ENCODE peak calls at places on chromosomes 6 and 20, in nine cellular contexts. One of them, this sample, is unnamed.

GRCh38 chr20:46348972-46349741 is 40.9 kb upstream of the CDH22 start:
- DNase-seq in ascending aorta: peak; percentile 72
- DNase-seq in AG04449: no peak
- DNase-seq in activated naive CD8-positive, alpha-beta T cell treated with anti-CD3 and anti-CD28 coated beads, Interleukin-2, amount 50 U/mL, for 16 hours: no peak
- DNase-seq in activated naive CD4-positive, alpha-beta T cell: peak; percentile 28
- DNase-seq in stimulated activated CD8-positive, alpha-beta memory T cell treated with anti-CD3 and anti-CD28 coated beads, Interleukin-7, amount 100 ng/mL, for 48 hours: no peak
- DNase-seq in ELF-1: peak; percentile 83
- DNase-seq in non-pigmented ciliary epithelial cell: no peak
- DNase-seq in neural progenitor cell: peak; percentile 90
- DNase-seq in this sample: peak; percentile 80

GRCh38 chr6:53717571-53717970 is 52.0 kb upstream of the KLHL31 start:
- DNase-seq in ascending aorta: no peak
- DNase-seq in AG04449: no peak
- DNase-seq in activated naive CD8-positive, alpha-beta T cell treated with anti-CD3 and anti-CD28 coated beads, Interleukin-2, amount 50 U/mL, for 16 hours: no peak
- DNase-seq in activated naive CD4-positive, alpha-beta T cell: no peak
- DNase-seq in stimulated activated CD8-positive, alpha-beta memory T cell treated with anti-CD3 and anti-CD28 coated beads, Interleukin-7, amount 100 ng/mL, for 48 hours: no peak
- DNase-seq in ELF-1: no peak
- DNase-seq in non-pigmented ciliary epithelial cell: no peak
- DNase-seq in neural progenitor cell: no peak
- DNase-seq in this sample: no peak

GRCh38 chr6:156437084-156437879 is 339.9 kb upstream of the ARID1B start:
- DNase-seq in ascending aorta: no peak
- DNase-seq in AG04449: no peak
- DNase-seq in activated naive CD8-positive, alpha-beta T cell treated with anti-CD3 and anti-CD28 coated beads, Interleukin-2, amount 50 U/mL, for 16 hours: no peak
- DNase-seq in activated naive CD4-positive, alpha-beta T cell: no peak
- DNase-seq in stimulated activated CD8-positive, alpha-beta memory T cell treated with anti-CD3 and anti-CD28 coated beads, Interleukin-7, amount 100 ng/mL, for 48 hours: no peak
- DNase-seq in ELF-1: no peak
- DNase-seq in non-pigmented ciliary epithelial cell: no peak
- DNase-seq in neural progenitor cell: no peak
- DNase-seq in this sample: no peak

GRCh38 chr6:118768904-118769325 is 117.5 kb upstream of the CEP85L start:
- DNase-seq in ascending aorta: no peak
- DNase-seq in AG04449: no peak
- DNase-seq in activated naive CD8-positive, alpha-beta T cell treated with anti-CD3 and anti-CD28 coated beads, Interleukin-2, amount 50 U/mL, for 16 hours: no peak
- DNase-seq in activated naive CD4-positive, alpha-beta T cell: no peak
- DNase-seq in stimulated activated CD8-positive, alpha-beta memory T cell treated with anti-CD3 and anti-CD28 coated beads, Interleukin-7, amount 100 ng/mL, for 48 hours: no peak
- DNase-seq in ELF-1: peak; percentile 61
- DNase-seq in non-pigmented ciliary epithelial cell: no peak
- DNase-seq in neural progenitor cell: peak; percentile 7
- DNase-seq in this sample: no peak

GRCh38 chr6:291697-292505 is at the start of gene DUSP22:
- DNase-seq in ascending aorta: peak; percentile 93
- DNase-seq in AG04449: no peak
- DNase-seq in activated naive CD8-positive, alpha-beta T cell treated with anti-CD3 and anti-CD28 coated beads, Interleukin-2, amount 50 U/mL, for 16 hours: peak; percentile 47
- DNase-seq in activated naive CD4-positive, alpha-beta T cell: no peak
- DNase-seq in stimulated activated CD8-positive, alpha-beta memory T cell treated with anti-CD3 and anti-CD28 coated beads, Interleukin-7, amount 100 ng/mL, for 48 hours: peak; percentile 75
- DNase-seq in ELF-1: peak; percentile 82
- DNase-seq in non-pigmented ciliary epithelial cell: no peak
- DNase-seq in neural progenitor cell: peak; percentile 93
- DNase-seq in this sample: peak; percentile 82

GRCh38 chr20:36812601-36813000 is 39.0 kb upstream of the DSN1 start:
- DNase-seq in ascending aorta: no peak
- DNase-seq in AG04449: no peak
- DNase-seq in activated naive CD8-positive, alpha-beta T cell treated with anti-CD3 and anti-CD28 coated beads, Interleukin-2, amount 50 U/mL, for 16 hours: no peak
- DNase-seq in activated naive CD4-positive, alpha-beta T cell: no peak
- DNase-seq in stimulated activated CD8-positive, alpha-beta memory T cell treated with anti-CD3 and anti-CD28 coated beads, Interleukin-7, amount 100 ng/mL, for 48 hours: no peak
- DNase-seq in ELF-1: no peak
- DNase-seq in non-pigmented ciliary epithelial cell: no peak
- DNase-seq in neural progenitor cell: no peak
- DNase-seq in this sample: no peak

GRCh38 chr20:38935967-38936407 is 9.8 kb downstream of the FAM83D start:
- DNase-seq in ascending aorta: no peak
- DNase-seq in AG04449: no peak
- DNase-seq in activated naive CD8-positive, alpha-beta T cell treated with anti-CD3 and anti-CD28 coated beads, Interleukin-2, amount 50 U/mL, for 16 hours: no peak
- DNase-seq in activated naive CD4-positive, alpha-beta T cell: no peak
- DNase-seq in stimulated activated CD8-positive, alpha-beta memory T cell treated with anti-CD3 and anti-CD28 coated beads, Interleukin-7, amount 100 ng/mL, for 48 hours: no peak
- DNase-seq in ELF-1: peak; percentile 33
- DNase-seq in non-pigmented ciliary epithelial cell: no peak
- DNase-seq in neural progenitor cell: no peak
- DNase-seq in this sample: no peak

GRCh38 chr6:37061157-37061804 is 55.8 kb downstream of the FGD2 start:
- DNase-seq in ascending aorta: no peak
- DNase-seq in AG04449: no peak
- DNase-seq in activated naive CD8-positive, alpha-beta T cell treated with anti-CD3 and anti-CD28 coated beads, Interleukin-2, amount 50 U/mL, for 16 hours: no peak
- DNase-seq in activated naive CD4-positive, alpha-beta T cell: no peak
- DNase-seq in stimulated activated CD8-positive, alpha-beta memory T cell treated with anti-CD3 and anti-CD28 coated beads, Interleukin-7, amount 100 ng/mL, for 48 hours: no peak
- DNase-seq in ELF-1: no peak
- DNase-seq in non-pigmented ciliary epithelial cell: no peak
- DNase-seq in neural progenitor cell: no peak
- DNase-seq in this sample: no peak

GRCh38 chr20:4820833-4821518 is 99.3 kb downstream of the PRND start:
- DNase-seq in ascending aorta: no peak
- DNase-seq in AG04449: peak; percentile 28
- DNase-seq in activated naive CD8-positive, alpha-beta T cell treated with anti-CD3 and anti-CD28 coated beads, Interleukin-2, amount 50 U/mL, for 16 hours: no peak
- DNase-seq in activated naive CD4-positive, alpha-beta T cell: no peak
- DNase-seq in stimulated activated CD8-positive, alpha-beta memory T cell treated with anti-CD3 and anti-CD28 coated beads, Interleukin-7, amount 100 ng/mL, for 48 hours: no peak
- DNase-seq in ELF-1: no peak
- DNase-seq in non-pigmented ciliary epithelial cell: no peak
- DNase-seq in neural progenitor cell: no peak
- DNase-seq in this sample: no peak